ENCODE peak calls at places on chromosome X, in six cellular contexts. C, H, D, T, G and L are unnamed samples.

GRCh38 chrX:15576019-15576418 is 24.7 kb downstream of the ACE2 start:
- DNase-seq in C (no peak), H (no peak), D (no peak), T (no peak), G (no peak), L (no peak)

GRCh38 chrX:48493890-48494364 is 14.9 kb upstream of the PORCN start:
- DNase-seq in C (no peak), H (peak; percentile 67), D (peak; percentile 68), T (no peak), G (peak; percentile 61), L (no peak)

GRCh38 chrX:101025126-101025525 is 26.8 kb downstream of the TRMT2B start:
- DNase-seq in C (no peak), H (no peak), D (no peak), T (no peak), G (no peak), L (no peak)

GRCh38 chrX:145552643-145553042 is 265.0 kb upstream of the SLITRK2 start:
- DNase-seq in C (no peak), H (no peak), D (no peak), T (no peak), G (no peak), L (no peak)

GRCh38 chrX:8125566-8125965 is 45.5 kb downstream of the VCX2 start:
- DNase-seq in C (no peak), H (no peak), D (no peak), T (no peak), G (no peak), L (no peak)

GRCh38 chrX:37302569-37302968 is 46.6 kb upstream of the PRRG1 start:
- DNase-seq in C (no peak), H (peak; percentile 68), D (no peak), T (no peak), G (peak; percentile 70), L (no peak)

GRCh38 chrX:107537815-107538214 is 88.4 kb downstream of the FRMPD3 start:
- DNase-seq in C (peak; percentile 18), H (peak; percentile 61), D (peak; percentile 60), T (no peak), G (peak; percentile 61), L (no peak)

GRCh38 chrX:26747877-26748276 is 531.9 kb downstream of the MAGEB5 start:
- DNase-seq in C (no peak), H (no peak), D (no peak), T (no peak), G (no peak), L (no peak)

GRCh38 chrX:24506082-24506481 is 41.0 kb downstream of the PDK3 start:
- DNase-seq in C (no peak), H (peak; percentile 11), D (no peak), T (no peak), G (no peak), L (no peak)

GRCh38 chrX:65610040-65610439 is 57.4 kb upstream of the MSN start:
- DNase-seq in C (no peak), H (peak; percentile 76), D (no peak), T (no peak), G (peak; percentile 71), L (no peak)

GRCh38 chrX:13658602-13659001 is 5.7 kb downstream of the TCEANC start:
- DNase-seq in C (no peak), H (peak; percentile 68), D (no peak), T (no peak), G (peak; percentile 70), L (no peak)

GRCh38 chrX:15947648-15948317 is 93.2 kb upstream of the AP1S2 start:
- DNase-seq in C (no peak), H (peak; percentile 61), D (peak; percentile 56), T (no peak), G (peak; percentile 57), L (no peak)

GRCh38 chrX:39953879-39954278 is 143.9 kb downstream of the BCOR start:
- DNase-seq in C (peak; percentile 78), H (peak; percentile 48), D (no peak), T (no peak), G (peak; percentile 56), L (no peak)

GRCh38 chrX:154827624-154828408 is 6.6 kb downstream of the SMIM9 start:
- DNase-seq in C (no peak), H (no peak), D (no peak), T (no peak), G (no peak), L (no peak)

GRCh38 chrX:149365061-149365460 is 140.0 kb downstream of the IDS start:
- DNase-seq in C (no peak), H (no peak), D (no peak), T (no peak), G (no peak), L (no peak)

GRCh38 chrX:17859609-17860178 is 1.4 kb downstream of the RAI2 start:
- DNase-seq in C (peak; percentile 60), H (no peak), D (no peak), T (no peak), G (no peak), L (no peak)

GRCh38 chrX:13533726-13534125 is 35.7 kb upstream of the EGFL6 start:
- DNase-seq in C (no peak), H (peak; percentile 38), D (no peak), T (no peak), G (peak; percentile 27), L (no peak)

GRCh38 chrX:24646745-24647182 is 383 bp downstream of the PCYT1B start:
- DNase-seq in C (no peak), H (peak; percentile 30), D (peak; percentile 72), T (no peak), G (peak; percentile 9), L (no peak)

GRCh38 chrX:133598596-133599334 is 183.5 kb upstream of the GPC4 start:
- DNase-seq in C (no peak), H (no peak), D (no peak), T (no peak), G (no peak), L (no peak)

GRCh38 chrX:7582191-7582590 is 260.8 kb upstream of the VCX start:
- DNase-seq in C (no peak), H (no peak), D (no peak), T (no peak), G (no peak), L (no peak)

GRCh38 chrX:37847733-37848197 is 394 bp upstream of the DYNLT3 start:
- DNase-seq in C (no peak), H (no peak), D (no peak), T (no peak), G (no peak), L (no peak)

GRCh38 chrX:14920196-14920595 is 47.0 kb downstream of the MOSPD2 start:
- DNase-seq in C (no peak), H (no peak), D (no peak), T (no peak), G (no peak), L (no peak)

GRCh38 chrX:44970709-44971108 is 97.7 kb downstream of the KDM6A start:
- DNase-seq in C (no peak), H (no peak), D (no peak), T (no peak), G (no peak), L (no peak)

GRCh38 chrX:100913111-100913510 is 15.6 kb downstream of the XKRX start:
- DNase-seq in C (no peak), H (no peak), D (no peak), T (no peak), G (no peak), L (no peak)

GRCh38 chrX:153474718-153475117 is 4.3 kb upstream of the HAUS7 start:
- DNase-seq in C (peak; percentile 46), H (peak; percentile 74), D (no peak), T (no peak), G (peak; percentile 73), L (no peak)